ENCODE peak calls at places on chromosomes 11 and 22, in ten cellular contexts. L is IMR-90, O is RWPE2, J is astrocyte of the cerebellum, F is fibroblast of pulmonary artery, S is mucosa of descending colon, H is HFFc6, P is choroid plexus epithelial cell, A is coronary artery, K is GM06990. Z is an unnamed sample.

GRCh38 chr11:74339619-74340018 is 28.2 kb upstream of the P4HA3 start:
- DNase-seq in K (no peak), O (no peak), H (no peak), J (no peak), S (no peak), L (no peak), A (no peak), F (no peak), P (no peak), Z (no peak)

GRCh38 chr11:121762820-121763219 is 310.1 kb upstream of the SORL1-AS1 start:
- DNase-seq in S (no peak), H (no peak), A (no peak), J (peak), K (no peak), O (no peak), F (peak), L (peak), P (peak), Z (no peak)

GRCh38 chr11:94938399-94939055 is 34.8 kb downstream of the CWC15 start:
- DNase-seq in K (no peak), L (peak), P (peak), S (no peak), F (peak), A (no peak), O (no peak), J (peak), H (peak), Z (no peak)

GRCh38 chr22:47128216-47129215 is 366.1 kb downstream of the TBC1D22A start:
- DNase-seq in L (no peak), O (no peak), J (no peak), H (no peak), F (no peak), K (no peak), A (no peak), P (no peak), S (no peak), Z (no peak)

GRCh38 chr22:38873469-38874411 is 1.7 kb upstream of the CBX6 start:
- DNase-seq in S (no peak), F (no peak), P (no peak), J (no peak), H (no peak), L (no peak), O (no peak), K (peak), A (no peak), Z (no peak)

GRCh38 chr11:57680552-57680874 is 12.6 kb downstream of the ZDHHC5 start:
- DNase-seq in S (no peak), H (peak), L (peak), J (no peak), A (no peak), K (no peak), O (no peak), F (peak), P (peak), Z (no peak)

GRCh38 chr11:67632175-67632981 is 2.6 kb upstream of the NUDT8 start:
- DNase-seq in H (no peak), K (no peak), S (peak), A (peak), L (no peak), F (no peak), J (no peak), P (no peak), O (peak), Z (no peak)

GRCh38 chr11:69367211-69367964 is 73.4 kb downstream of the MYEOV start:
- DNase-seq in P (no peak), H (no peak), S (peak), L (peak), K (no peak), F (no peak), O (no peak), A (peak), J (no peak), Z (no peak)

GRCh38 chr22:24030186-24030702 is 19.1 kb downstream of the CABIN1 start:
- DNase-seq in O (no peak), H (no peak), S (no peak), J (no peak), L (no peak), K (no peak), A (no peak), F (no peak), P (no peak), Z (no peak)

DNA sequence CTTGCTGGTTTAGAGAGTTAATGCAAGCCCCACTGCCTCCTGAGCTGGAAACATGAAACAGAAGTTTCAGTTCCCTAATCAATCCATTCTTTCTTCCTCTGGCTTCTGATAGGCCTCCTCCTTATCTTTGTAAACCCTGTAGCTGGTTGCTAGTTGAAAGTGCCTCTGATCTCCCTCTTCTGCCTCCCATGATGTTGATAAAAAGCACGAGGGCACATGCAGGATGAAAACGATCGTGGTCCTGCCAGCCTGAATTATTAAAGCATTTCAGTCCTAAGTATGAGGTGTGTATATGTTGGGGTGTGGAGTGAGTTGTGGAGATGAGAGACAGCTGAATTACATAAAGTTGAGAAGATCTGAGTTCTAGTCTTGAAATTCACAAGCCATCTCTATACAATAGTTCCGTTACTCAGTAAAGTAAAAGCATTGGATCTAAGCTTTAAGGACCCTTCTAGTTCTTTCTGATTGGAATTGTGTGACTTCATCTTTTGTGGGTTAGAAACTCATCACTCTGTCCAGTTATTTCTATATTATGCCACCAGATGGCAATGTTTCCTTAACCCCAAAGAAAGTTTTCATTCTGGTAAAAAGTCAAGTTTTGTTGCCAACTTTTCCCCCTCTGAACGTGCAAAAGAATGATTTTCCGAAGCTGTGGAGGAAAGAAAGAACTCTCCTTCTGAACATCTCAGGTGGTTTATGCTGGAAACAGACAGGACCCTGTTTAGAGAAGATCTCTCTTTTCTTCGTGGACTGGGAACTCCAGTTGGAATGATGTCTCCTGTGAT is 34.8 kb upstream of the EHF start:
- DNase-seq in L (peak), O (no peak), P (peak), H (peak), F (peak), J (peak), A (no peak), K (peak), S (no peak), Z (peak)
- TF ChIP-seq CTCF in L (peak), O (peak), P (peak), H (peak), F (peak), J (peak), A (peak), K (peak), S (peak), Z (peak)

DNA sequence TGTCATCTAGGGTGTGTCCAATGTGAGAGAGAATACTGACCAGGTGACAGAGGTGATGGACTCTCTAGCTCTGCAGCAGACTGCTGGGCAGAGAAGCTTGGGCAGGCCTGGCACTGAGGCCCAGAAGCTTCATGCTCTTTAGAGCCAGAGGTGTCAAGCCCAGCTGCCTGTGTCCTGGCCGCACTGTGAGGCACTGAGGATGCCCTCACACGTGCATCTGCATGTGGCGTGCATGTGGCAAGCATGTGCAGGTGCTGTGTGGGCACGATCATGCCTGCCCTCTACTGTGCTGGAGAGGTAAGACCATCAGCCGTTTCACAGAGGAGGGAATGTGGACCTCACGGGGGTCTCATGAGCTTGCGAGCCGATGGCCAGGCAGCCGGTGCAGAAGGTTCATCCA is 15.8 kb upstream of the TXNRD2 start:
- DNase-seq in O (peak), J (no peak), P (no peak), A (no peak), H (no peak), S (no peak), F (no peak), L (no peak), K (no peak), Z (no peak)
- TF ChIP-seq CTCF in O (peak), J (no peak), P (peak), A (no peak), H (no peak), S (no peak), F (no peak), L (no peak), K (no peak), Z (no peak)

DNA sequence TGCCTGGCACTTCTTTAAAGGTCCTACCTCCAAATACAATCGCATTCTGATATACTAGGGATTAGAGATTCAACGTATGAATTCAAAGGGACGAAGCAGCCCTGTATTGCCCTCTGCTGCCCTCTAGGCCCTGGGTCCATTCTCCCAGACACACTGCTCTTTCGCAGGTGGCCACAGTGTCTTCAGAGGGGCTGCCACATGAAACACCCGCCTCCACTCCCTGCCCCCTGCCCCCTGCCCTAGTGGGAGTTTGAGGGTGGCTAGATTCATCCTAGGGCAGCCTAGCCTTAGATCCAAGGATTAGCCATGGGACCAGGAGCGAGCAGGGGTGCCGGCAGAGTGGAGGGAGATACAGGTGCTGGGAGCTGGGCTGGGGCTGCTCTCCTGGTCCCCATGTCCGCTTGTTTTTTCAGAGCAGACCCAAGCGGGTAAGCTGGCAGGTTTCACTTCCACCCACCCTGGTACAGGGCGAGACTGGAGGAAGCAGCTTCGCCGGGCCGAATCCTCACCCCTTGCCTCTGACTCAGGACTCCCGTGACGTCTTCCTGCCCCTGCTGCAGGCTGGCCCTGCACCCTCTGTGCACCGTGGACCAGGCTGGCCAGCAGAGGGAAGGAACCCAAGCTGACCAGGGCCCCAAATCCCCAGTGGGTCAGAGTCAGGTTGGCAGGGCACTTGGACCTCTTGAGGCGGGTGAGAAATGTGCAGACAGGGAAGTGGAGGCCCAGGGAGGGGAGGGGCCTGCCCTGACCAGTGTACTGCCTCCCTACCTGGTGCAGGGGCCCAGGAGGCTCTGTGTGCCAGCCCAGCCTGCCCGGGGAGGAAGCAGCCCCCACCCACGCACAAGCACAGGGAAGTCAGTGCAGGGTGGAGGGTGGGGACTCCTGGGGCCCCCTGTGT is 28.4 kb upstream of the HMOX1 start:
- DNase-seq in F (no peak), J (no peak), L (no peak), S (peak), O (no peak), K (peak), H (no peak), A (peak), P (no peak), Z (peak)
- TF ChIP-seq CTCF in F (no peak), J (peak), L (peak), S (no peak), O (peak), K (peak), H (peak), A (no peak), P (no peak), Z (peak)

GRCh38 chr22:28741758-28742561 is at the start of the genes CHEK2 and HSCB:
- DNase-seq in K (peak), O (peak), H (peak), S (peak), L (peak), P (peak), J (peak), A (peak), F (peak), Z (peak)
- TF ChIP-seq CTCF in K (no peak), O (peak), H (peak), S (no peak), L (no peak), P (no peak), J (no peak), A (no peak), F (no peak), Z (no peak)

GRCh38 chr11:60809249-60809648 is 24.1 kb downstream of the MS4A10 start:
- DNase-seq in K (no peak), O (no peak), S (no peak), H (no peak), L (no peak), P (no peak), F (no peak), J (no peak), A (no peak), Z (no peak)

GRCh38 chr11:60813324-60813723 is 28.2 kb downstream of the MS4A10 start:
- DNase-seq in K (no peak), P (no peak), S (no peak), F (no peak), J (no peak), H (no peak), L (no peak), A (no peak), O (no peak), Z (no peak)

GRCh38 chr11:60810151-60810550 is 25.0 kb downstream of the MS4A10 start:
- DNase-seq in O (no peak), K (no peak), J (no peak), S (no peak), A (no peak), P (no peak), F (no peak), H (no peak), L (no peak), Z (no peak)

GRCh38 chr11:60810583-60810982 is 25.4 kb downstream of the MS4A10 start:
- DNase-seq in L (no peak), P (no peak), F (no peak), K (no peak), S (peak), O (no peak), J (no peak), A (no peak), H (no peak), Z (no peak)

GRCh38 chr11:60809691-60810090 is 24.6 kb downstream of the MS4A10 start:
- DNase-seq in A (no peak), O (no peak), J (no peak), H (no peak), F (no peak), S (no peak), L (no peak), K (no peak), P (no peak), Z (no peak)
- TF ChIP-seq CTCF in A (no peak), O (no peak), J (no peak), H (no peak), F (no peak), S (no peak), L (no peak), K (no peak), P (no peak), Z (no peak)

GRCh38 chr11:102367364-102367763 is 20.4 kb downstream of the BIRC2 start:
- DNase-seq in J (peak), S (no peak), P (peak), O (no peak), F (peak), K (no peak), L (peak), H (no peak), A (no peak), Z (no peak)
- TF ChIP-seq CTCF in J (no peak), S (no peak), P (peak), O (peak), F (peak), K (peak), L (peak), H (peak), A (no peak), Z (no peak)

DNA sequence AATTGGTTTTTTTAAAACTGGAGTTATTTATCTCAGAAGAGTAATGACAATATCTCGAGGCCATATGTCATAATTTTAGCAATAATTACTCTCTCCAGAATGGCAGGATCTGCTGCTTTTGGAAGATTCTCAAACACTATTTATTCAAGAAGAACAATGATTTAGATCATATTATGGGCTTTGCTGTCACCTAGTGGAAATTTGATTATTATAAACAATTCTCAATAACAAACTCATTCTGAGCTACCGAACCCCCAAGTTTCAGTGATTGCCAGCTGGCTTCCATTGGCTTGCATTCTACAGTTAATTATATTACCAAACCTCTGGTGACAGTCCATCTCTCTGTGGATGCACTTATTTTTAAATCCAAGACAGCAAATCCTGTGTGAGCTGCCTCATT is 27.9 kb upstream of the SLC36A4 start:
- DNase-seq in P (peak), H (peak), J (peak), A (no peak), L (peak), O (no peak), F (peak), S (no peak), K (no peak), Z (no peak)
- TF ChIP-seq CTCF in P (peak), H (peak), J (peak), A (no peak), L (peak), O (peak), F (peak), S (no peak), K (no peak), Z (peak)

GRCh38 chr11:118997627-118998387 is at the start of gene CENATAC:
- DNase-seq in S (peak), O (peak), P (peak), A (peak), L (peak), K (peak), J (peak), F (peak), H (peak), Z (peak)

GRCh38 chr11:118998388-118998717 is 415 bp downstream of the CENATAC start:
- DNase-seq in P (no peak), L (no peak), A (no peak), K (no peak), H (no peak), F (no peak), O (no peak), S (no peak), J (no peak), Z (no peak)

GRCh38 chr11:119000906-119001305 is 3.0 kb downstream of the CENATAC start:
- DNase-seq in F (no peak), S (no peak), O (no peak), L (peak), J (no peak), P (no peak), H (peak), K (no peak), A (no peak), Z (no peak)

GRCh38 chr11:118998822-118999221 is 884 bp downstream of the CENATAC start:
- DNase-seq in K (no peak), H (peak), J (peak), O (no peak), L (peak), F (peak), S (no peak), P (peak), A (no peak), Z (no peak)

DNA sequence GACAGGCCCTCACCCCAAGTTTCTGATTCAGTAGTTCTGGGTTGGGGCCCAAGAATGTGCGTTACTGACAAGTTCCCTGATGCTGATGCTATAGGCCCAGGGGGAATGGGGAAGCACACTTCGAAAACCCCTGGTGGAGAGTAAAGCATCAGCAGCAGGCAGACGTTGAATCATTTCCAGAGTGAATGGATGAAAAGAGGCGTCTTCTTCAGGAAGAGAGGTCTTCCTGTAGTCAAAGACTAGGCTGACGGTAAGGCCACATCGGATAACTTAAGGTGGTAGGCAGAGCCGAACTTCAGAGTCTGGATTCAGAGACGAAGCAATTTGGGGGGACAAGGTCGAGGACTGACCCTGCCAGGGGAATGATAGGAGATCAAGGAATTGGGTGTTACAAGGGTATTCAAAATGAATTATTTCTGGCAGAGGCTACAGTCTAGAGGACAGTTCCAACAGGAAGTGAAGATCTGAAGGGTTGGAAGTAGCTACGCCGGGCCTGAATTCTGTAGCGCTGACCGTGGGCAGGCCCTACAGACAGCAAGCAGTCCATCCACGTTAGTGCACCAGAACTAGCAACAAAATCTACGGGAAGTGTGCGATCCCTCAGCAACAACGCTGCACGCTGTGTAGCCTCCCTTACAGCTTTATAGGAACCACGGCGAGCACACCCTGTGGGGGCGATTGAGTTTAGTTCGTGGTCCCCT is 862 bp upstream of the CENATAC start:
- DNase-seq in O (no peak), L (peak), S (no peak), P (no peak), F (peak), A (no peak), J (no peak), H (no peak), K (peak), Z (no peak)
- TF ChIP-seq CTCF in O (no peak), L (peak), S (no peak), P (peak), F (peak), A (no peak), J (peak), H (peak), K (peak), Z (peak)

GRCh38 chr22:44210721-44211120 is 30.0 kb downstream of the PARVG start:
- DNase-seq in S (no peak), A (peak), L (peak), O (no peak), P (peak), K (no peak), J (peak), F (peak), H (peak), Z (no peak)

GRCh38 chr22:44212936-44213335 is 32.2 kb downstream of the PARVG start:
- DNase-seq in J (no peak), H (no peak), A (peak), P (no peak), L (no peak), S (no peak), K (no peak), O (no peak), F (no peak), Z (no peak)

GRCh38 chr22:44209343-44209742 is 28.6 kb downstream of the PARVG start:
- DNase-seq in F (no peak), J (no peak), P (no peak), O (no peak), K (no peak), L (no peak), S (no peak), A (no peak), H (no peak), Z (no peak)

GRCh38 chr22:44211946-44212930 is 31.5 kb downstream of the PARVG start:
- DNase-seq in P (peak), A (peak), J (no peak), H (no peak), K (no peak), S (no peak), L (peak), F (no peak), O (no peak), Z (no peak)

GRCh38 chr22:44211256-44211945 is 30.7 kb downstream of the PARVG start:
- DNase-seq in J (no peak), O (no peak), A (peak), K (no peak), F (no peak), P (peak), S (no peak), L (no peak), H (no peak), Z (no peak)
- TF ChIP-seq CTCF in J (no peak), O (no peak), A (no peak), K (no peak), F (no peak), P (no peak), S (no peak), L (no peak), H (no peak), Z (no peak)